ENCODE peak calls at places on chromosomes 5 and 9, in six cellular contexts. Q is activated CD4-positive, alpha-beta T cell treated with anti-CD3 and anti-CD28 coated beads for 24 hours; P is CD4-positive, alpha-beta T cell; X is SW 1271; T is NCI-H748 treated with DMSO at 0.1 percent for 48 hours; U is ureter. Y is an unnamed sample.

GRCh38 chr9:134545213-134546211 is 96.1 kb upstream of the COL5A1 start:
- DNase-seq in Q (no peak), P (no peak), X (no peak), T (no peak), U (no peak), Y (peak)

GRCh38 chr5:109740329-109740728 is 50.6 kb downstream of the MAN2A1 start:
- DNase-seq in Q (no peak), P (no peak), X (peak), T (no peak), U (no peak), Y (no peak)

GRCh38 chr9:93864840-93865239 is 90.3 kb downstream of the BARX1 start:
- DNase-seq in Q (no peak), P (no peak), X (no peak), T (no peak), U (no peak), Y (no peak)

GRCh38 chr9:14321517-14322125 is 7.7 kb upstream of the NFIB start:
- DNase-seq in Q (no peak), P (no peak), X (no peak), T (peak), U (no peak), Y (no peak)

GRCh38 chr9:1261879-1262278 is 211.7 kb downstream of the DMRT2 start:
- DNase-seq in Q (no peak), P (no peak), X (no peak), T (no peak), U (no peak), Y (no peak)

GRCh38 chr9:101727621-101728524 is 10.6 kb downstream of the GRIN3A start:
- DNase-seq in Q (peak), P (no peak), X (peak), T (peak), U (no peak), Y (peak)

GRCh38 chr9:68749579-68750159 is 44.6 kb downstream of the PIP5K1B start:
- DNase-seq in Q (no peak), P (no peak), X (no peak), T (no peak), U (no peak), Y (no peak)

GRCh38 chr5:6454628-6455053 is 6.0 kb downstream of the UBE2QL1 start:
- DNase-seq in Q (no peak), P (no peak), X (no peak), T (no peak), U (no peak), Y (no peak)

GRCh38 chr5:79201206-79201605 is 34.7 kb upstream of the JMY start:
- DNase-seq in Q (no peak), P (no peak), X (no peak), T (no peak), U (no peak), Y (no peak)

GRCh38 chr9:108727580-108728056 is 128.2 kb downstream of the ACTL7B start:
- DNase-seq in Q (no peak), P (no peak), X (no peak), T (no peak), U (no peak), Y (peak)

GRCh38 chr5:28708472-28708871 is 1670.1 kb upstream of the CDH9 start:
- DNase-seq in Q (no peak), P (no peak), X (no peak), T (no peak), U (no peak), Y (no peak)

GRCh38 chr5:151724360-151724759 is 34.1 kb downstream of the ATOX1 start:
- DNase-seq in Q (no peak), P (no peak), X (no peak), T (no peak), U (no peak), Y (no peak)

GRCh38 chr9:93258818-93259489 is 75.0 kb downstream of the WNK2 start:
- DNase-seq in Q (no peak), P (no peak), X (no peak), T (no peak), U (peak), Y (no peak)

GRCh38 chr9:96450613-96451544 is 910 bp downstream of the HABP4 start:
- DNase-seq in Q (peak), P (peak), X (no peak), T (peak), U (peak), Y (peak)

GRCh38 chr9:113573303-113573958 is 109.9 kb downstream of the RGS3 start:
- DNase-seq in Q (no peak), P (no peak), X (no peak), T (no peak), U (peak), Y (no peak)

GRCh38 chr9:7665874-7666273 is 133.7 kb downstream of the DMAC1 start:
- DNase-seq in Q (no peak), P (no peak), X (no peak), T (no peak), U (no peak), Y (no peak)

GRCh38 chr5:170660531-170660930 is 123.0 kb upstream of the GABRP start:
- DNase-seq in Q (no peak), P (no peak), X (no peak), T (no peak), U (no peak), Y (no peak)

GRCh38 chr9:125043148-125043547 is 100.2 kb downstream of the SCAI start:
- DNase-seq in Q (no peak), P (no peak), X (no peak), T (no peak), U (no peak), Y (no peak)

GRCh38 chr5:154242964-154243376 is 52.4 kb downstream of the GALNT10 start:
- DNase-seq in Q (no peak), P (no peak), X (no peak), T (no peak), U (no peak), Y (no peak)

GRCh38 chr9:93680445-93681315 is 104.3 kb downstream of the PHF2 start:
- DNase-seq in Q (no peak), P (no peak), X (no peak), T (no peak), U (peak), Y (no peak)

GRCh38 chr9:33750839-33751339 is 44.5 kb upstream of the PRSS3 start:
- DNase-seq in Q (no peak), P (no peak), X (no peak), T (no peak), U (no peak), Y (no peak)

GRCh38 chr9:130284690-130285089 is 19.1 kb downstream of the HMCN2 start:
- DNase-seq in Q (no peak), P (no peak), X (no peak), T (no peak), U (no peak), Y (no peak)

GRCh38 chr9:126665696-126666035 is 51.9 kb downstream of the LMX1B start:
- DNase-seq in Q (no peak), P (no peak), X (no peak), T (no peak), U (no peak), Y (no peak)

GRCh38 chr9:6645153-6646027 is at the start of gene GLDC:
- DNase-seq in Q (peak), P (peak), X (peak), T (peak), U (peak), Y (no peak)

GRCh38 chr5:1881273-1881586 is 1.5 kb downstream of the IRX4 start:
- DNase-seq in Q (no peak), P (no peak), X (peak), T (no peak), U (no peak), Y (no peak)

GRCh38 chr5:122611401-122611800 is 163.5 kb upstream of the SNX2 start:
- DNase-seq in Q (no peak), P (no peak), X (no peak), T (no peak), U (no peak), Y (no peak)

GRCh38 chr9:130240410-130241197 is 25.0 kb upstream of the HMCN2 start:
- DNase-seq in Q (no peak), P (no peak), X (peak), T (peak), U (no peak), Y (peak)

GRCh38 chr5:42970636-42971559 is 69.2 kb downstream of the ANXA2R start:
- DNase-seq in Q (no peak), P (no peak), X (no peak), T (no peak), U (no peak), Y (no peak)

GRCh38 chr5:149271195-149271716 is 403 bp upstream of the AFAP1L1 start:
- DNase-seq in Q (no peak), P (no peak), X (no peak), T (no peak), U (no peak), Y (no peak)

GRCh38 chr5:58765058-58765457 is 182.2 kb downstream of the RAB3C start:
- DNase-seq in Q (no peak), P (no peak), X (no peak), T (no peak), U (no peak), Y (no peak)

GRCh38 chr5:113266913-113267227 is 167.9 kb downstream of the TSSK1B start:
- DNase-seq in Q (no peak), P (no peak), X (no peak), T (no peak), U (no peak), Y (peak)